ENCODE peak calls at places on chromosomes 4 and X, in eight cellular contexts. T, D, N, L, K, J, G and Q are unnamed samples. For H3K27me3 and H3K4me1, the result is how much of the 10 kb centered on the place peaks cover.

GRCh38 chrX:15849555-15849954 is 5.1 kb downstream of the AP1S2 start:
- DNase-seq in D (no peak), L (no peak), J (no peak), T (no peak), G (no peak), K (no peak), N (no peak), Q (no peak)

GRCh38 chr4:145782756-145783155 is 102.8 kb downstream of the C4orf51 start:
- DNase-seq in L (no peak), J (no peak), T (no peak), N (no peak), G (no peak), K (no peak), D (no peak), Q (no peak)

GRCh38 chrX:15515931-15516330 is 15.3 kb downstream of the BMX start:
- DNase-seq in D (no peak), K (no peak), J (no peak), G (no peak), N (no peak), T (no peak), L (no peak), Q (no peak)

GRCh38 chrX:147912093-147912801 is 528 bp downstream of the FMR1 start:
- DNase-seq in K (no peak), G (peak), J (peak), N (peak), D (no peak), L (peak), T (peak), Q (peak)

GRCh38 chr4:89482248-89482647 is 174.6 kb upstream of the GPRIN3 start:
- DNase-seq in T (no peak), J (no peak), L (no peak), D (no peak), K (no peak), G (no peak), N (no peak), Q (no peak)

GRCh38 chr4:153788419-153789276 is at the start of gene SFRP2:
- DNase-seq in D (peak), L (no peak), K (no peak), T (peak), N (no peak), G (peak), J (peak), Q (peak)

GRCh38 chr4:118904935-118905334 is 16.3 kb downstream of the SYNPO2 start:
- DNase-seq in N (no peak), T (no peak), L (peak), D (no peak), G (no peak), K (no peak), J (no peak), Q (no peak)

GRCh38 chr4:82256718-82257117 is 117.1 kb downstream of the HNRNPD start:
- DNase-seq in N (no peak), T (no peak), K (no peak), G (no peak), D (no peak), J (no peak), L (no peak), Q (no peak)

GRCh38 chrX:34656842-34657780 is at the start of gene TMEM47:
- DNase-seq in L (peak), K (no peak), N (peak), T (peak), D (peak), G (peak), J (peak), Q (peak)

GRCh38 chr4:156941940-156942548 is 29.6 kb downstream of the PDGFC start:
- DNase-seq in G (no peak), K (no peak), N (no peak), T (no peak), L (peak), J (peak), D (no peak), Q (peak)

GRCh38 chr4:77600521-77601451 is 4.8 kb upstream of the CXCL13 start:
- DNase-seq in N (peak), J (peak), T (no peak), L (no peak), K (no peak), G (no peak), D (no peak), Q (no peak)

GRCh38 chr4:76459291-76459723 is 24.3 kb downstream of the SHROOM3 start:
- DNase-seq in D (no peak), L (no peak), K (no peak), N (no peak), G (no peak), T (no peak), J (peak), Q (no peak)

GRCh38 chr4:153799708-153800074 is 10.8 kb upstream of the SFRP2 start:
- DNase-seq in K (no peak), D (no peak), J (no peak), G (no peak), T (peak), L (no peak), N (no peak), Q (no peak)

GRCh38 chr4:16018061-16018676 is 55.2 kb upstream of the FGFBP2 start:
- DNase-seq in L (no peak), D (no peak), N (no peak), K (no peak), G (no peak), T (no peak), J (no peak), Q (no peak)

GRCh38 chr4:123616970-123617392 is 220.4 kb downstream of the SPRY1 start:
- DNase-seq in G (no peak), N (peak), D (peak), T (peak), J (peak), L (peak), K (no peak), Q (no peak)

GRCh38 chr4:83606435-83606834 is 70.5 kb downstream of the GPAT3 start:
- DNase-seq in J (no peak), G (no peak), D (no peak), N (no peak), L (no peak), K (no peak), T (no peak), Q (no peak)

GRCh38 chr4:164011791-164012190 is 517.3 kb downstream of the TMA16 start:
- DNase-seq in K (no peak), G (no peak), J (no peak), T (no peak), N (no peak), D (no peak), L (no peak), Q (no peak)

GRCh38 chrX:3518870-3519269 is 172.4 kb upstream of the MXRA5 start:
- DNase-seq in L (peak), G (no peak), N (no peak), D (no peak), T (peak), K (peak), J (no peak), Q (no peak)

GRCh38 chr4:189084671-189085070 is 856.0 kb upstream of the FRG1 start:
- DNase-seq in L (no peak), J (no peak), D (no peak), T (no peak), G (no peak), N (no peak), K (no peak), Q (no peak)

GRCh38 chr4:107837298-107837697 is 12.6 kb downstream of the SGMS2 start:
- DNase-seq in G (peak), K (no peak), L (no peak), D (no peak), N (no peak), T (no peak), J (no peak), Q (peak)

GRCh38 chr4:99079625-99080295 is 8.8 kb downstream of the ADH5 start:
- DNase-seq in T (no peak), K (no peak), N (no peak), D (no peak), G (no peak), L (no peak), J (no peak), Q (no peak)

GRCh38 chr4:2842667-2843022 is 999 bp upstream of the ADD1 start:
- DNase-seq in L (no peak), D (no peak), J (no peak), K (no peak), T (no peak), G (no peak), N (no peak), Q (no peak)

GRCh38 chrX:41721590-41721989 is 2.4 kb upstream of the GPR82 start:
- DNase-seq in D (no peak), K (no peak), J (no peak), N (no peak), T (no peak), G (no peak), L (no peak), Q (no peak)

GRCh38 chr4:5365071-5366008 is 314.1 kb downstream of the STK32B start:
- DNase-seq in D (no peak), L (no peak), G (no peak), N (peak), J (peak), T (no peak), K (peak), Q (no peak)

GRCh38 chr4:180486342-180486741 is 1756.9 kb upstream of the TENM3 start:
- DNase-seq in G (no peak), J (no peak), N (no peak), K (no peak), T (no peak), L (no peak), D (no peak), Q (no peak)

GRCh38 chr4:68361146-68361589 is 11.3 kb upstream of the YTHDC1 start:
- DNase-seq in G (no peak), J (no peak), L (no peak), T (no peak), K (no peak), D (no peak), N (no peak), Q (no peak)

GRCh38 chrX:115559672-115560071 is 1.3 kb upstream of the PLS3 start:
- DNase-seq in N (no peak), G (no peak), L (no peak), J (no peak), T (no peak), D (no peak), K (no peak), Q (no peak)

GRCh38 chr4:87651941-87652340 is 1.9 kb downstream of the DMP1 start:
- DNase-seq in T (no peak), K (no peak), L (no peak), G (no peak), J (no peak), D (no peak), N (no peak), Q (no peak)

GRCh38 chrX:373641-374471 is 12.9 kb downstream of the PPP2R3B start:
- DNase-seq in L (no peak), N (no peak), D (no peak), J (no peak), K (no peak), G (no peak), T (no peak), Q (no peak)
- H3K27me3 ChIP-seq in L (under half), N (under half), D (under half), J (under half), K (under half), G (under half), T (under half), Q (under half)

DNA sequence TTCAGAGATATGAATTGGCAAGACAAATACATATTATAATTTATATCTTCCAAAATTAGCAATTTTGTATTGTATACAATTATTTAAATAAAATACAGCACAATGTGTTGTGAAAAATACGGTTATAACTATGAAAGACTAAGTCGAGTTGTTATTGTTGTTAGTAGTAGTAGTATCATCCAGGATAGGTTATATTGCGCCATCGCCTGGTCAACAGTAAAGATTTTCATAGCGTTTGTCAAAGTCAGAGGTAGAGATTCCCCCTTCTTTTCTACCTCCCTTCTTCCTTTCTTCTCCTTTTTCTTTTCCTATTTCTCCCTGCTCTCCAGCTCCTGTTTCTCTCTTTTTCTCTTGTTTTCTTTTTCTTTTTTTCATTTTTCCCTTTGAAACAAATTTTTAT is 499.1 kb upstream of the EPHA5 start:
- DNase-seq in J (no peak), L (no peak), T (no peak), G (no peak), N (no peak), D (no peak), K (no peak), Q (no peak)
- TF ChIP-seq CTCF in J (no peak), L (no peak), T (no peak), G (no peak), N (no peak), D (no peak), K (no peak), Q (no peak)

DNA sequence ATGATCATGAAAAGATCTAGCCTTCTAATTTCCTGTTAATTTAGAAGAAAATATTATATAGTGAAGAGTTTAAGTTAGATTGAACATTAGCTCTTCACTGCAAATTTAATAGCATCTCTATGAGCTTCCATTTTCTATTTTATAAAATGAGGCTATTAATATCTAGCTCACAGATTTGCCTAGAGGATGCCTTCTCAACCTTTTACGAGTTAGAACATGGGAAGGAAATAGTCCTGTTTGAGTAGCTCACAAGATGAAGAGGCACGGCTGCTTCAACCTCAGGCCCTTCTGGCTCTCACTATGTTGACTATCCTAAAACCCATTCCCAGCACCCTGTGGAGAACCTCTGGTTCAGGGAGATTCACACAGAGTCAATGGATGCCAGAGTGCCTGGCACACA is 98.0 kb upstream of the GUCY1A1 start:
- DNase-seq in G (no peak), N (no peak), D (no peak), K (no peak), L (no peak), T (no peak), J (no peak), Q (no peak)
- H3K4me1 ChIP-seq in G (under half), N (under half), D (under half), K (under half), L (under half), T (under half), J (under half), Q (under half)

GRCh38 chrX:19679787-19680186 is 164.5 kb upstream of the MAP3K15 start:
- DNase-seq in G (no peak), K (no peak), N (no peak), J (no peak), L (no peak), T (no peak), D (no peak), Q (no peak)
- H3K27me3 ChIP-seq in G (under half), K (under half), N (under half), J (under half), L (under half), T (under half), D (under half), Q (under half)

DNA sequence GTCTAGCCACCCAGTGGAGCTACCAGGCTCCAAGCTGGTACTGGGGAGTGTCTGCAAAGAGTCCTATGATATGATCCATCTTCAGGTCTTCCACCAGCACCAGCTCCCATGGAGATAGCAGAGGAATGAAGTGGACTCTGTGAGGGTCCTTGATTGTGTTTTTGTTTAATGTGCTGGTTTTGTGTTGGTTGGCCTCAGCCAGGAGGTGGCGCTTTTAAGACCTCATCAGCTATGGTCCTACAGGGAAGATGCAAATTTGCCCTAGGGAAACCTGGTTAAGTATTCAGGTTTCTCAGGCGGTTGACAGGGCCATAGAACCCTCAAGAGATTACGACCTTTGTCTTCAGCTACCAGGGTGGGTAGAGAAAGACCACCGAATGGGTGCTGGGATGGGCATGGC is 1141.1 kb downstream of the STIM2 start:
- DNase-seq in D (no peak), J (no peak), K (no peak), T (no peak), G (no peak), N (no peak), L (no peak), Q (no peak)
- TF ChIP-seq CTCF in D (no peak), J (no peak), K (peak), T (no peak), G (no peak), N (no peak), L (no peak), Q (no peak)

GRCh38 chr4:110135523-110135922 is 62.9 kb downstream of the ELOVL6 start:
- DNase-seq in N (no peak), D (no peak), T (no peak), G (no peak), L (no peak), K (no peak), J (no peak), Q (no peak)
- H3K4me1 ChIP-seq in N (under half), D (under half), T (under half), G (under half), L (under half), K (under half), J (under half), Q (under half)

GRCh38 chr4:1413687-1414479 is 7.6 kb upstream of the NKX1-1 start:
- DNase-seq in G (peak), L (no peak), N (no peak), D (no peak), J (no peak), K (no peak), T (no peak), Q (peak)
- H3K27me3 ChIP-seq in G (half or more), L (under half), N (under half), D (half or more), J (under half), K (under half), T (under half), Q (half or more)